ENCODE peak calls at places on chromosomes 4 and X, in six cellular contexts. C is T1000; B is posterior cingulate gyrus; R is psoas muscle; U is M059J; A is activated CD4-positive, alpha-beta T cell treated with anti-CD3 and anti-CD28 coated beads, Interleukin-2, amount 10 ng/mL, durations not matched to agents 7 days and 5 days. O is an unnamed sample.

GRCh38 chr4:1305261-1305711 is 15.6 kb downstream of the MAEA start:
- DNase-seq in C (no peak), B (no peak), R (peak; percentile 23), U (no peak), A (no peak), O (no peak)

GRCh38 chr4:148795156-148795864 is 353.1 kb upstream of the NR3C2 start:
- DNase-seq in C (peak; percentile 24), B (no peak), R (no peak), U (peak; percentile 55), A (no peak), O (no peak)

GRCh38 chr4:26343041-26343403 is 22.2 kb downstream of the RBPJ start:
- DNase-seq in C (no peak), B (no peak), R (no peak), U (no peak), A (no peak), O (no peak)

GRCh38 chr4:101977096-101977495 is 186.6 kb downstream of the BANK1 start:
- DNase-seq in C (peak; percentile 56), B (no peak), R (no peak), U (peak; percentile 91), A (no peak), O (no peak)

GRCh38 chrX:108735087-108735679 is 1.2 kb downstream of the IRS4 start:
- DNase-seq in C (no peak), B (no peak), R (no peak), U (no peak), A (no peak), O (no peak)

GRCh38 chr4:26937567-26937966 is 76.9 kb downstream of the STIM2 start:
- DNase-seq in C (no peak), B (no peak), R (no peak), U (no peak), A (no peak), O (no peak)

GRCh38 chr4:140875751-140876389 is 119.7 kb upstream of the TBC1D9 start:
- DNase-seq in C (no peak), B (no peak), R (no peak), U (no peak), A (no peak), O (no peak)

GRCh38 chr4:128060620-128061565 is at the start of gene LARP1B:
- DNase-seq in C (peak; percentile 90), B (peak; percentile 93), R (peak; percentile 98), U (peak; percentile 92), A (peak; percentile 93), O (peak; percentile 95)

GRCh38 chr4:106303548-106303947 is 12.5 kb downstream of the TBCK start:
- DNase-seq in C (no peak), B (no peak), R (no peak), U (no peak), A (no peak), O (no peak)

GRCh38 chr4:149345424-149345823 is 470.2 kb downstream of the IQCM start:
- DNase-seq in C (no peak), B (no peak), R (no peak), U (no peak), A (no peak), O (no peak)

GRCh38 chr4:94431388-94431787 is 20.4 kb upstream of the PDLIM5 start:
- DNase-seq in C (no peak), B (no peak), R (no peak), U (no peak), A (no peak), O (no peak)

GRCh38 chr4:140644470-140645185 is 75.9 kb upstream of the UCP1 start:
- DNase-seq in C (no peak), B (no peak), R (no peak), U (no peak), A (no peak), O (no peak)

GRCh38 chr4:71711985-71712348 is 71.9 kb downstream of the GC start:
- DNase-seq in C (no peak), B (no peak), R (no peak), U (peak; percentile 37), A (no peak), O (no peak)

GRCh38 chr4:56465599-56466295 is 1.7 kb upstream of the SRP72 start:
- DNase-seq in C (no peak), B (no peak), R (no peak), U (peak; percentile 35), A (no peak), O (no peak)

GRCh38 chr4:73765296-73765695 is 24.9 kb downstream of the CXCL8 start:
- DNase-seq in C (no peak), B (no peak), R (no peak), U (no peak), A (no peak), O (no peak)

GRCh38 chr4:1813231-1813630 is 20.1 kb downstream of the FGFR3 start:
- DNase-seq in C (no peak), B (no peak), R (no peak), U (no peak), A (no peak), O (no peak)

GRCh38 chrX:47523713-47524166 is 37.3 kb upstream of the ARAF start:
- DNase-seq in C (no peak), B (no peak), R (no peak), U (no peak), A (no peak), O (no peak)

GRCh38 chrX:21412883-21413282 is 38.7 kb downstream of the CNKSR2 start:
- DNase-seq in C (peak; percentile 0), B (no peak), R (no peak), U (no peak), A (no peak), O (no peak)

GRCh38 chrX:118723376-118723775 is 4.0 kb upstream of the IL13RA1 start:
- DNase-seq in C (no peak), B (no peak), R (no peak), U (peak; percentile 31), A (no peak), O (no peak)